ENCODE peak calls at places on chromosomes 2 and 18, in eight cellular contexts. N is hepatocyte, Z is GM23338, G is PC-3, P is HepG2, I is IMR-90, B is H9, E is MM.1S. L is an unnamed sample.

GRCh38 chr2:148122788-148123187 is 101.9 kb downstream of the MBD5 start:
- DNase-seq in N (no peak), Z (no peak), G (peak; percentile 34), P (no peak), I (peak; percentile 86), B (no peak), E (no peak), L (peak; percentile 69)

GRCh38 chr18:11096839-11097750 is 52.3 kb downstream of the PIEZO2 start:
- DNase-seq in N (no peak), Z (no peak), G (no peak), P (no peak), I (no peak), B (no peak), E (no peak), L (no peak)

GRCh38 chr18:34837769-34838194 is 127.7 kb downstream of the DTNA start:
- DNase-seq in N (no peak), Z (no peak), G (no peak), P (no peak), I (peak; percentile 12), B (no peak), E (no peak), L (peak; percentile 90)

GRCh38 chr2:14123436-14124103 is 508.9 kb upstream of the LRATD1 start:
- DNase-seq in N (no peak), Z (no peak), G (no peak), P (no peak), I (no peak), B (no peak), E (no peak), L (no peak)

GRCh38 chr2:74109551-74109950 is 38.2 kb downstream of the BOLA3 start:
- DNase-seq in N (no peak), Z (no peak), G (no peak), P (no peak), I (no peak), B (no peak), E (no peak), L (no peak)

GRCh38 chr2:194602750-194603149 is 1054.3 kb upstream of the SLC39A10 start:
- DNase-seq in N (no peak), Z (no peak), G (no peak), P (peak; percentile 2), I (no peak), B (no peak), E (no peak), L (no peak)

GRCh38 chr2:99825630-99826029 is 316.8 kb downstream of the AFF3 start:
- DNase-seq in N (no peak), Z (no peak), G (no peak), P (no peak), I (no peak), B (no peak), E (no peak), L (no peak)

GRCh38 chr2:64230540-64230939 is 86.3 kb upstream of the PELI1 start:
- DNase-seq in N (no peak), Z (no peak), G (no peak), P (no peak), I (no peak), B (no peak), E (no peak), L (no peak)

GRCh38 chr2:187390891-187391290 is 57.2 kb downstream of the CALCRL start:
- DNase-seq in N (no peak), Z (no peak), G (peak; percentile 84), P (peak; percentile 35), I (peak; percentile 87), B (no peak), E (peak; percentile 35), L (peak; percentile 91)

GRCh38 chr18:55587341-55588000 is 521 bp downstream of the TCF4 start:
- DNase-seq in N (peak; percentile 37), Z (peak; percentile 58), G (peak; percentile 24), P (no peak), I (peak; percentile 51), B (peak; percentile 30), E (peak; percentile 19), L (peak; percentile 62)

GRCh38 chr18:7870855-7871254 is 303.7 kb downstream of the PTPRM start:
- DNase-seq in N (no peak), Z (no peak), G (no peak), P (no peak), I (peak; percentile 14), B (no peak), E (no peak), L (peak; percentile 17)

GRCh38 chr2:96591494-96591893 is 46.6 kb downstream of the KANSL3 start:
- DNase-seq in N (no peak), Z (no peak), G (no peak), P (no peak), I (no peak), B (no peak), E (no peak), L (no peak)

GRCh38 chr2:200421270-200421669 is 88.6 kb downstream of the KCTD18 start:
- DNase-seq in N (no peak), Z (no peak), G (no peak), P (no peak), I (no peak), B (no peak), E (no peak), L (no peak)

GRCh38 chr2:111898703-111899514 is 502 bp downstream of the MERTK start:
- DNase-seq in N (no peak), Z (peak; percentile 62), G (no peak), P (no peak), I (no peak), B (no peak), E (peak; percentile 31), L (peak; percentile 14)

GRCh38 chr2:112615051-112615450 is 30.6 kb downstream of the CHCHD5 start:
- DNase-seq in N (no peak), Z (no peak), G (no peak), P (no peak), I (no peak), B (no peak), E (no peak), L (no peak)

DNA sequence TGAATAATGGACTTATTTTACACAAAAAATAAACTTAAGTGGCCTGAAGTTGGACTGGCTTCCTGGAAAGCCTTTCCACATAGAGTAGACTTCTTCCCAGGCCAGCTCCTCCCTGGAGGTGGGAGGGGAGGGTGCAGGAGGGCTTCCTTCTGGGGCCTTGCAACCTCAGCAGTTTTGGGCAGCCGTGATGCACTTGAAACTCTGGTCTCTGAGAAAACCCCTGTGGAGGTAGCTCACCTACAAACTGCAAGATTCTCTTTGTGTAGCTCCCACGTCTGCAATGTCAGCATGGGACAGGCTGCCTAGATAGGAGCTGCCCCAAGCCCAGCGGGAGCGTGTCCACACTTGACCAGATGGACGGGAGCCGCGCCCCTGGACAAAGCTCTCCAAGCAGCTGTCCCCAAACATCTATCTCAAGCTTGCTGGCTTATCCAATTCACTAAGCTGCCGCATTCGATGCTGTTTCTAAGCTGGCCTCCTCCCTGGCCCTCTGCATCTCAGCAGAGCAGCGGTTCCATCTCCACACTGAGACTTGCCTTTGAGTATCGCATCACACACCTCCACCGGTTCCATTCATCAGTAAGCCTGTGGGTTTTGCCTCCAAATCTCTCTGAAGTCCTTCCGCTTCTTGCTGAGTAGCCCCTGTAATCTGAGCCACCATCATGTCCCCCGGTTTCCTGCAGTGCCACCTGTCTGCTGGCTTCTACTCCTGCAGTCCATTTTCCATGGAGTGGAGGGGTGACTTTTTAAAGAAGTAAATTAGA is 1.6 kb upstream of the LPIN1 start:
- DNase-seq in N (peak; percentile 54), Z (peak; percentile 82), G (peak; percentile 44), P (peak; percentile 79), I (peak; percentile 59), B (peak; percentile 86), E (peak; percentile 83), L (peak; percentile 57)
- H2AFZ ChIP-seq in N (peak overlapping the region; percentile 55), Z (peak overlapping the region; percentile 66), G (peak overlapping the region; percentile 67), P (peak overlapping the region; percentile 87), I (peak overlapping the region; percentile 91), B (no peak overlapping the region), E (peak overlapping the region; percentile 49), L (peak overlapping the region; percentile 40)

GRCh38 chr2:102523647-102524046 is 50.6 kb downstream of the SLC9A4 start:
- DNase-seq in N (no peak), Z (no peak), G (no peak), P (no peak), I (no peak), B (no peak), E (no peak), L (no peak)
- TF ChIP-seq CTCF in N (no peak), Z (no peak), G (no peak), P (no peak), I (no peak), B (no peak), E (no peak), L (no peak)

GRCh38 chr18:67239826-67240225 is 276.7 kb downstream of the DSEL start:
- DNase-seq in N (no peak), Z (no peak), G (no peak), P (no peak), I (no peak), B (no peak), E (no peak), L (no peak)

GRCh38 chr18:67241292-67241691 is 275.2 kb downstream of the DSEL start:
- DNase-seq in N (no peak), Z (no peak), G (no peak), P (no peak), I (no peak), B (no peak), E (no peak), L (no peak)

GRCh38 chr18:67242001-67242400 is 274.5 kb downstream of the DSEL start:
- DNase-seq in N (no peak), Z (no peak), G (no peak), P (no peak), I (no peak), B (no peak), E (no peak), L (no peak)

DNA sequence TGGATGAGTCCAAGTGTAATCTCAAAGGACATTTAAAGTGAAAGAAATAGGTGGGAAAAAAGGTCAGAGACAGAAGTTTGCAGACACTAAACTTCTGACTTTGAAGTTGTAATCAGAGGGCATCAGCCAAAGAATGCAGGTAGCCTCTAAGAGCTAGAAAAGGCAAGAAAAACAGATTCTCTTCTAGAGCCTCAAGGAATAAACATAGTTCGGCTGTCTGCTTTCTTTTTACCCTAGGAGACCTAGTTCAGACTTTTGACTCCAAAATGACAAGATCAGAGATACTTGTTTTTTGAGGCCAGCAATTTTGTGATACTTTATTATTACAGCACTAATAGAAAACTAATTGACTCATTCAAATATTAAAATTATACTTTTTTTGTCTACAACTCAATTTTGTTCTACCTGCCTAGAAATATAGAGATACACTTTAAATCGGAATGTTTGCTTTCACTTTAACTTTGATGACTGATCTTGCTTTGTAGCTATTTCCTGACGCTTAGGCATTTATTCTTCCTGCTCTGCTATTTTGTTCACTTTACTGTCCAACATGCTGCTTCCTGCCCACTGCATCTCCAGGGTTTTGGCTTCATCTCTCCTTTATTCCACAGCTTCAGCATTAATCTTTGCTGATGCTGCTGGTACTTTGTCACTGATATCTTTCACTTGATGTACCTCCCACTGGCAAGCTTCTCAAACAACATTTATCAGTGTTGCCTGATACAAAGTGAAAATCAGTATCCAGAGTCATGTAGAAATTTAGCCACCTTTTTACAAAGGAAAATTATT is 272.5 kb downstream of the DSEL start:
- DNase-seq in N (no peak), Z (no peak), G (no peak), P (no peak), I (peak; percentile 16), B (no peak), E (peak; percentile 34), L (peak; percentile 28)
- H4K20me1 ChIP-seq in N (no peaks in the 10 kb centered on the region), Z (no peaks in the 10 kb centered on the region), G (no peaks in the 10 kb centered on the region), P (no peaks in the 10 kb centered on the region), I (no peaks in the 10 kb centered on the region), B (no peaks in the 10 kb centered on the region), E (no peaks in the 10 kb centered on the region), L (no peaks in the 10 kb centered on the region)

DNA sequence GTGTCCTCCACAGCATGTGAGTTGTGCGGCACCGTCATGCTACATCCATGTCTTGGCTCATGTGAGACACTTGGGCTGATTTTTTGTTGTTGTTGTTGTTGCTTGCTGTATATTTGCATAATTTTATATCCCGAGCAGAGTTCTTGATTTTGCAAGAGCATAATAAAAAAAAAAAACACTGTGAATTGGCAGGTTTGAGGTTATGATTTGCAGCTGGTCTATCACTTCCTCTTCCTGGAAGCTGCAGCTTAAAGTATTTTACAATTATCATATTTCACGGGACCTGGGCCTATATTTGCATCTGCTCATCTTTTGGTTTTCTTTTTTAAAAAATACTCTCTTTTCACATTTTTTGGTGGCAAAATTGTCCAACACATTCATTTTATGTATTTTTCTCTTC is 142.2 kb upstream of the NRP2 start:
- DNase-seq in N (no peak), Z (no peak), G (no peak), P (no peak), I (no peak), B (no peak), E (no peak), L (no peak)
- H2AFZ ChIP-seq in N (no peak overlapping the region), Z (no peak overlapping the region), G (no peak overlapping the region), P (no peak overlapping the region), I (no peak overlapping the region), B (no peak overlapping the region), E (no peak overlapping the region), L (no peak overlapping the region)